ENCODE peak calls at places on chromosomes 1 and 21, in five cellular contexts. K is stomach, N is heart right ventricle, P is uterus, X is hepatocyte. J is an unnamed sample.

GRCh38 chr1:198663996-198664789 is 25.4 kb downstream of the PTPRC start:
- DNase-seq in K (no peak), N (no peak), P (no peak), X (no peak), J (no peak)

GRCh38 chr1:232589809-232590741 is 39.9 kb downstream of the SIPA1L2 start:
- DNase-seq in K (no peak), N (no peak), P (no peak), X (no peak), J (no peak)

GRCh38 chr1:111270781-111271463 is 19.7 kb upstream of the CHIA start:
- DNase-seq in K (no peak), N (peak), P (no peak), X (no peak), J (no peak)

GRCh38 chr1:14924012-14924452 is 229.5 kb upstream of the TMEM51 start:
- DNase-seq in K (peak), N (peak), P (peak), X (peak), J (no peak)

GRCh38 chr1:101003012-101003650 is 22.5 kb downstream of the DPH5 start:
- DNase-seq in K (no peak), N (no peak), P (no peak), X (no peak), J (no peak)

GRCh38 chr1:165441166-165441955 is 3.6 kb downstream of the RXRG start:
- DNase-seq in K (no peak), N (no peak), P (no peak), X (no peak), J (no peak)

GRCh38 chr1:223401873-223402789 is 8.9 kb downstream of the CCDC185 start:
- DNase-seq in K (no peak), N (no peak), P (no peak), X (no peak), J (peak)

GRCh38 chr1:2526824-2527552 is 592 bp upstream of the PANK4 start:
- DNase-seq in K (no peak), N (peak), P (no peak), X (peak), J (no peak)

GRCh38 chr1:2788506-2789163 is 12.9 kb downstream of the TTC34 start:
- DNase-seq in K (peak), N (no peak), P (no peak), X (no peak), J (no peak)

GRCh38 chr1:100927276-100927675 is 31.4 kb downstream of the SLC30A7 start:
- DNase-seq in K (no peak), N (no peak), P (no peak), X (no peak), J (no peak)

GRCh38 chr1:206663832-206664652 is 20.7 kb upstream of the MAPKAPK2 start:
- DNase-seq in K (peak), N (peak), P (peak), X (peak), J (peak)

GRCh38 chr1:211591980-211592493 is 13.1 kb upstream of the SLC30A1 start:
- DNase-seq in K (no peak), N (no peak), P (no peak), X (peak), J (no peak)

GRCh38 chr1:3898994-3899775 is 887 bp downstream of the C1orf174 start:
- DNase-seq in K (no peak), N (no peak), P (no peak), X (peak), J (no peak)

GRCh38 chr1:209808059-209808494 is 2.1 kb upstream of the IRF6 start:
- DNase-seq in K (no peak), N (peak), P (no peak), X (peak), J (peak)

GRCh38 chr21:20971296-20971921 is 26.8 kb upstream of the NCAM2 start:
- DNase-seq in K (no peak), N (peak), P (no peak), X (peak), J (peak)

GRCh38 chr1:11054666-11055065 is 5.2 kb downstream of the SRM start:
- DNase-seq in K (no peak), N (no peak), P (no peak), X (no peak), J (no peak)

GRCh38 chr1:154501423-154502065 is 475 bp upstream of the TDRD10 start:
- DNase-seq in K (peak), N (peak), P (peak), X (peak), J (no peak)

GRCh38 chr1:241591736-241592135 is 48.4 kb downstream of the CHML start:
- DNase-seq in K (no peak), N (no peak), P (no peak), X (no peak), J (no peak)

GRCh38 chr1:232123775-232124659 is 497.4 kb downstream of the DISC1 start:
- DNase-seq in K (no peak), N (no peak), P (no peak), X (no peak), J (no peak)

GRCh38 chr1:240526321-240526720 is 85.6 kb downstream of the GREM2 start:
- DNase-seq in K (no peak), N (no peak), P (no peak), X (peak), J (peak)

GRCh38 chr1:232837085-232837484 is 31.9 kb downstream of the MAP10 start:
- DNase-seq in K (no peak), N (no peak), P (no peak), X (peak), J (no peak)

GRCh38 chr1:45407888-45408287 is 67.6 kb upstream of the MUTYH start:
- DNase-seq in K (no peak), N (no peak), P (no peak), X (no peak), J (no peak)

GRCh38 chr1:66227966-66228365 is 306.0 kb upstream of the SGIP1 start:
- DNase-seq in K (no peak), N (no peak), P (no peak), X (no peak), J (no peak)

GRCh38 chr1:212622467-212622866 is 13.9 kb downstream of the ATF3 start:
- DNase-seq in K (no peak), N (no peak), P (no peak), X (no peak), J (no peak)

GRCh38 chr1:85884372-85885035 is 176.3 kb upstream of the ZNHIT6 start:
- DNase-seq in K (no peak), N (no peak), P (no peak), X (peak), J (no peak)

GRCh38 chr1:231971397-231972233 is 345.0 kb downstream of the DISC1 start:
- DNase-seq in K (no peak), N (no peak), P (no peak), X (no peak), J (no peak)

GRCh38 chr1:153985984-153986761 is at the start of gene RAB13:
- DNase-seq in K (peak), N (peak), P (peak), X (peak), J (no peak)

GRCh38 chr1:27562021-27562420 is 41.9 kb downstream of the AHDC1 start:
- DNase-seq in K (no peak), N (no peak), P (no peak), X (no peak), J (no peak)

GRCh38 chr1:27560271-27561125 is 43.4 kb downstream of the AHDC1 start:
- DNase-seq in K (no peak), N (no peak), P (no peak), X (no peak), J (no peak)

GRCh38 chr1:27562483-27563406 is 41.2 kb downstream of the AHDC1 start:
- DNase-seq in K (no peak), N (no peak), P (no peak), X (peak), J (no peak)

GRCh38 chr1:27559466-27560030 is 44.4 kb downstream of the AHDC1 start:
- DNase-seq in K (no peak), N (no peak), P (no peak), X (no peak), J (no peak)

GRCh38 chr1:27561126-27561899 is 42.6 kb downstream of the AHDC1 start:
- DNase-seq in K (no peak), N (no peak), P (peak), X (no peak), J (no peak)
- H3K27ac ChIP-seq in K (peak), N (peak), P (peak), X (peak), J (no peak)

GRCh38 chr1:90434460-90434859 is 282.6 kb downstream of the BARHL2 start:
- DNase-seq in K (no peak), N (no peak), P (no peak), X (peak), J (no peak)
- TF ChIP-seq CTCF in K (no peak), N (no peak), P (no peak), X (peak), J (peak)

GRCh38 chr1:201840055-201840454 is 11.1 kb downstream of the IPO9 start:
- DNase-seq in K (no peak), N (no peak), P (no peak), X (no peak), J (no peak)
- H3K27ac ChIP-seq in K (no peak), N (no peak), P (no peak), X (no peak), J (no peak)

DNA sequence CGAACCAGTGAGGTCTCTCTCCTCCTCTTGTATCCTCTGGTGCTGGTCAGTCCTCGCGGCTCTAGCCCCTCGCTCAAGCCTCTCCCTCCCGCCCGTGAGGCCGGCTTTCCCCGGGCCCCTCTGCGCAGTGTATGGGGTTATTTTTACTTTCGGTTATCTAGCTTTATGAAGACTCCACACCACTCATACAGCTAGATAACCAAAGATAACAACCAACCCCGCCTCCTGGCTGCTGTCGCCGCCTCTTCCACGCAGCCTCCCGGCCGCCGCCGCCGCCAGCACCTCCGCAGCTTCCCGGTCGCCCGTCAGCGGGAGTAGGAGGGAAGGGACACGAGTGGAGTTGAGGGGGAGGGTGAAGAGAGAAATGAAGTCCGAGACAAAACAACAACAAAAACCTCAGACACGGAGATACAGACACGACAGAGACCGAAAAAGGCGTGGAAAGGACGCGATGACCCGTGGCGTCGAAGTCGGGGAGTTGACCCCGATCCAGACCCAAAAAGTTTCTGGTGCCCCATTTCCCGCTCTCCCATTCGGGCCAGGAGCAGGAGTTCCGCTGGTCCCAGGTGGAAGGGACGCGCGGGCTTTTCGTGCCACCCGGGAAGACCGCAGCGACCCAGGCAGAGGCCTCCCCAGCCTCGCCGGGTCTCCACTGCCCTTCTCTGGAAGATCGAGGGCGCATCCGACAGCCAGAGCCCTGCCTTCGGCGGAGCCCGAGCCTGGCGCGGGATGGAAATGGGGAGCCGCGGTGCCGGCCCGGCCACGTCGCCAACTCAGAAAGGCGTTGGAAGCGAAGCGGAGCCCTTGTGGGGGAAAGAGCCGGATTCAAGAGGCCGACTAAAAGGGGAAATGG is 51.4 kb downstream of the RHBG start:
- DNase-seq in K (no peak), N (no peak), P (no peak), X (no peak), J (no peak)
- TF ChIP-seq CTCF in K (no peak), N (no peak), P (no peak), X (no peak), J (no peak)

GRCh38 chr1:204127597-204128242 is 24.1 kb downstream of the ETNK2 start:
- DNase-seq in K (peak), N (peak), P (peak), X (peak), J (peak)
- H3K27ac ChIP-seq in K (peak), N (peak), P (peak), X (peak), J (no peak)

DNA sequence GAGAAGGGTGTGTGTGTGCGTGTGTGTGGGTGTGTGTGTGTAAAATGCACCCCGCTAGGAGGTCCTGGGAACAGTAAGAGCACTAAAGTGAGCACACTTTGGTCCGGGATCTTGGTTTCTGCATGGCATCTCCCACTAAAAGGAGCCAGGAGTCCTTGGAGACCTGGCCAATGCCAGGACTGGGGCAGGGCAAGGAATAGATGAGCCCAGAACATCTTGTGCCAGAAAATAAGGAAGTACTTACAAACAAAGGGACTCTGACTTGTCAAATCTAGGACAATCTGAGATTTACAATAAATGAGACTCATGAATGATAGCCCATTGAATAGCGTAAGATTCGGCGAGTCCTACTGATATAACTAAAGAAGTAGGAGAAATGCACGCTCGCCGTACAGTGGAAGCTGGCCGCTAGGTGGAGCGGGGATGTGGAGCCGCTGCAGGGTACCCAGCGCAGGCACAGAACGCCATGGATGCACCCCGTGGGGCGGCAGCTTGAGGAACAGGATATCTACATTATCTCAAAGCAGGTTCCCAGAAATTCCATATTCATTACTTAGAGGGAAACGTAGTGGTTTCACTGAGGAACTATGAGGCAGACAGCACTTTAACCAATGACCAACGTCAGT is 7.1 kb downstream of the SLC37A1 start:
- DNase-seq in K (no peak), N (no peak), P (no peak), X (no peak), J (no peak)
- TF ChIP-seq CTCF in K (no peak), N (no peak), P (no peak), X (peak), J (peak)

DNA sequence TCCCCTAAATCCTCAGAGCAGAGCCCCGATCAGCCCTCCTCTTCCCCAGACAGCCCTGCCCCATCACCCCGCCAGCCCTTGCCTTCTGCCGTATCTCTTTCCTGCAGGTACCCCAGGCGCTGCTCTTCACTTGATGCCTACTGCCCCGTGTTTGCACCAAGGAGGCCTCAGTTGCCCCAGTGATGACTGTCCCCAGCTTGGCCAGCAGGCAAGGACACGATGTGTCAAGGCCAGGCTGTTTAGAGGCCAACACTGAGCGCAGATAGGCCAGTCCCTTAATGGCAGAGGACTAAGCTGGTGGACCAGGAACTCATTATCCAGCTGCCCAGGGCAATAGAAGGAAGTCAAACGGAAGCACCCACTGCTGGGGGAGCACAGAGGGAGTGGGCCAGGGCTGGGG is 68.4 kb downstream of the CAMK2N1 start:
- DNase-seq in K (no peak), N (no peak), P (no peak), X (no peak), J (no peak)
- H3K27ac ChIP-seq in K (no peak), N (no peak), P (no peak), X (no peak), J (no peak)

J was measured in AG04450.